ENCODE peak calls at places on chromosome 6, in five cellular contexts. D is CD8-positive, alpha-beta T cell; P is CD8-positive, alpha-beta memory T cell; Z is tibial artery; X is H9. H is an unnamed sample.

GRCh38 chr6:97963148-97963680 is 680.2 kb upstream of the MMS22L start:
- DNase-seq in D (no peak), P (no peak), X (no peak), Z (no peak), H (no peak)

GRCh38 chr6:126102358-126102757 is 116.0 kb downstream of the TRMT11 start:
- DNase-seq in X (no peak), D (no peak), P (no peak), Z (no peak), H (no peak)

GRCh38 chr6:20953019-20953418 is 418.8 kb downstream of the CDKAL1 start:
- DNase-seq in Z (no peak), D (no peak), X (no peak), P (no peak), H (no peak)

GRCh38 chr6:53986165-53986720 is 125.0 kb upstream of the MLIP start:
- DNase-seq in Z (peak; percentile 33), X (no peak), D (no peak), P (no peak), H (no peak)

GRCh38 chr6:142279350-142280180 is 22.2 kb upstream of the ADGRG6 start:
- DNase-seq in Z (no peak), D (no peak), X (no peak), P (no peak), H (no peak)

GRCh38 chr6:46735720-46736031 is 501 bp upstream of the PLA2G7 start:
- DNase-seq in D (no peak), X (no peak), Z (no peak), P (no peak), H (no peak)

GRCh38 chr6:74248966-74249365 is 553.0 kb downstream of the CD109 start:
- DNase-seq in X (no peak), P (no peak), Z (no peak), D (no peak), H (no peak)

GRCh38 chr6:136784910-136785746 is 7.1 kb downstream of the MAP3K5 start:
- DNase-seq in P (peak; percentile 15), Z (peak; percentile 70), X (no peak), D (no peak), H (no peak)

GRCh38 chr6:34161857-34162515 is 16.1 kb upstream of the GRM4 start:
- DNase-seq in D (no peak), Z (no peak), X (no peak), P (no peak), H (no peak)

GRCh38 chr6:99905209-99906106 is 88.6 kb downstream of the MCHR2 start:
- DNase-seq in Z (no peak), P (no peak), D (no peak), X (no peak), H (no peak)

GRCh38 chr6:15929685-15930084 is 199.2 kb upstream of the MYLIP start:
- DNase-seq in Z (no peak), X (no peak), P (no peak), D (no peak), H (no peak)

GRCh38 chr6:35181933-35182612 is 31.7 kb upstream of the SCUBE3 start:
- DNase-seq in P (no peak), D (no peak), Z (peak; percentile 79), X (peak; percentile 43), H (no peak)

GRCh38 chr6:45605971-45606370 is 228.2 kb upstream of the SUPT3H start:
- DNase-seq in D (no peak), P (no peak), X (no peak), Z (no peak), H (no peak)

GRCh38 chr6:15577550-15578171 is 85.2 kb downstream of the DTNBP1 start:
- DNase-seq in Z (no peak), P (no peak), X (no peak), D (no peak), H (no peak)

GRCh38 chr6:125267806-125268523 is 33.8 kb downstream of the HDDC2 start:
- DNase-seq in P (no peak), Z (no peak), X (no peak), D (no peak), H (no peak)

GRCh38 chr6:13617066-13617465 is 1.9 kb downstream of the NOL7 start:
- DNase-seq in X (no peak), D (no peak), P (no peak), Z (no peak), H (no peak)

GRCh38 chr6:56541736-56542366 is 100.8 kb downstream of the DST start:
- DNase-seq in Z (no peak), P (no peak), D (no peak), X (no peak), H (no peak)

GRCh38 chr6:89314692-89315091 is 407 bp downstream of the GABRR2 start:
- DNase-seq in D (no peak), Z (no peak), X (no peak), P (no peak), H (no peak)

GRCh38 chr6:85436408-85436807 is 13.5 kb upstream of the NT5E start:
- DNase-seq in Z (no peak), X (no peak), P (no peak), D (no peak), H (no peak)

GRCh38 chr6:151661928-151662327 is 145.6 kb upstream of the ESR1 start:
- DNase-seq in P (no peak), X (peak; percentile 75), Z (no peak), D (no peak), H (no peak)

GRCh38 chr6:108844632-108845031 is 3.6 kb upstream of the ARMC2 start:
- DNase-seq in D (no peak), X (no peak), P (no peak), Z (no peak), H (no peak)

DNA sequence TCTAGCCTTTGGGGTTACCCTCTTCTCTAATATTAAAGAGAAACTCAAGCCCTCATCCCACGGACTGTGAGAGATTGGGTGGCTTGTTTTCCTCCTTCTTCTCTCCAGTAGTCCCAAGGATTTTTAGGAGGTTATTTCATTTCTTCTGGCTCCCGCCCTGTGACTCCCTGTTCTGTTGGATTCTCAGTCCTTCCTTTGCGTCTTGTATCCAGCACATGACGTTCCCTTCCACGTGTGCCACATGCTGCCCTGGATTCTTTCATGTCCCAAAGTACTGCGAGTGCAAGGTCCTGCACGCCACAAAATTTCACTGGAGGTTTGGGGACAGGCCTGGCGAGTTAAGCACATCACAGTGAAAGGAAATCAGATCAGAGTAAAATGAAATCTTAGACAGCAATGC is 213.4 kb downstream of the PACRG start:
- DNase-seq in Z (no peak), P (no peak), X (no peak), D (no peak), H (no peak)
- H3K9me3 ChIP-seq in Z (peaks cover 9% of the 10 kb centered on the region), P (no peaks in the 10 kb centered on the region), X (no peaks in the 10 kb centered on the region), D (no peaks in the 10 kb centered on the region), H (peaks cover 7% of the 10 kb centered on the region)

GRCh38 chr6:82488403-82488802 is 124.8 kb downstream of the TPBG start:
- DNase-seq in Z (no peak), X (no peak), D (no peak), P (no peak), H (no peak)
- H3K9me3 ChIP-seq in Z (peaks cover 15% of the 10 kb centered on the region), X (peaks cover 27% of the 10 kb centered on the region), D (no peaks in the 10 kb centered on the region), P (no peaks in the 10 kb centered on the region), H (no peaks in the 10 kb centered on the region)

DNA sequence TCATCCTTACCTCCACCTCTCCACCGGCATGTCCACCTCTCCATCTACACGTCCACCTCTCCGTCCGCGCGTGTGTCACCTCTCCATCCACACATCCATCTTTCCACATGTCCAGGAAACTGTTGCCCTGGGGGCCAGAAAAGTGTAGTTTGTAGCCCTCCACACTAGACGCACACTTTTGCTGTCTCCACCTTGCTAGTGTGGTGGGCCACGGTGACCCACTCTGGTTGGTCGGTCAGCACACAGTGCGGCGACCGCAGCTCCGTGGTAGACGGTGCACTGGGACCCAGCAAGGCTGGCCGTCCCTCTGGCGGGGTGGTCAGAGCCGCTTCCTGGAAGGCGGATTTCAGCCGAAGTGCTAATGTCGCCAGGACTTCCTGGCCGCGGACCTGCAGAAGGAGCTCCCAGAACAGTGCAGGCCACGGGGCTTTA is 268.6 kb downstream of the DLL1 start:
- DNase-seq in Z (peak; percentile 14), D (no peak), P (no peak), X (no peak), H (no peak)
- H3K9me3 ChIP-seq in Z (no peaks in the 10 kb centered on the region), D (no peaks in the 10 kb centered on the region), P (no peaks in the 10 kb centered on the region), X (no peaks in the 10 kb centered on the region), H (no peaks in the 10 kb centered on the region)

GRCh38 chr6:79188885-79189505 is 45.5 kb downstream of the HMGN3 start:
- DNase-seq in P (no peak), D (no peak), Z (no peak), X (no peak), H (no peak)
- H3K9me3 ChIP-seq in P (no peaks in the 10 kb centered on the region), D (peaks cover 3% of the 10 kb centered on the region), Z (peaks cover 5% of the 10 kb centered on the region), X (peaks cover 18% of the 10 kb centered on the region), H (no peaks in the 10 kb centered on the region)

GRCh38 chr6:27439371-27439770 is 33.5 kb downstream of the ZNF184 start:
- DNase-seq in D (no peak), P (no peak), X (no peak), Z (no peak), H (no peak)

GRCh38 chr6:27442932-27443331 is 30.0 kb downstream of the ZNF184 start:
- DNase-seq in D (no peak), X (no peak), P (no peak), Z (no peak), H (no peak)

DNA sequence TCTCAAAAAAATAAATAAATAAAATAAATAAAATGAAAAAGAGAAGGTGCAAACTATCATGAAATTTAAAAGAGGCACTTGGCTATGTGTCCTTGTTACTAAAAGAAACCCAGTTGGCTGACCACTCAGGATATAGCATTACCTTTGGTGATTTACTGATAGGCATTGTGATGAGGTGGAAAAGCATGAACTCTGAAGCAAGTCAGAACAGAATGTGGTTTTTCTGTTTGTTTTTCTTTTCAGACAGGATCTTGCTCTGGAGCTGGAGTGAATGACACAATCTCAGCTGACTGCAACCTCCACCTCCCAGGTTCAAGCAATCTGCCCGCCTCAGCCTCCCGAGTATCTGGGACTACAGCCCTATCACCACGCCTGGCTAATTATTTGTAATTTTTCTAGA is 31.9 kb downstream of the ZNF184 start:
- DNase-seq in X (no peak), P (no peak), D (no peak), Z (no peak), H (no peak)
- H3K9me3 ChIP-seq in X (peaks cover 5% of the 10 kb centered on the region), P (peaks cover 6% of the 10 kb centered on the region), D (no peaks in the 10 kb centered on the region), Z (peaks cover 36% of the 10 kb centered on the region), H (peaks cover 2% of the 10 kb centered on the region)

DNA sequence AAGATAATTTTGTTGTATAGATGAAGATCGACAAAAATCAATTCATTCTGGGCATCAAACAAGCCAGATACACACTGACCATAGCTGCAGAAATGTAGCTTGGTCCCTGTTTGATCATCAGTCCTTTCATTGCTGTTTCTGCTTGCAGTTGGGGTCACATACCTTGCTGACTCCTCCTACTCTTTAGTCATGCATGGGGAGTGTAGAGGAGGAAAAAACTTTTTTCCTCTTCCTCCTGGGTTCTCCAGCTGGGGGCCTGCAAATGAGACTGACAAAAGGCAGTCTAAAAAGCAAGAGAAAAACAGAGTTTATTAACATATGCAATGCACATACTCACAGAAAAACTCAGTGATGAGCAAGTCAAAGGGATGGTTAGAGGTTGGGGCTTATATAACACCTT is 105.8 kb downstream of the QRSL1 start:
- DNase-seq in P (no peak), D (no peak), Z (no peak), X (no peak), H (no peak)
- H3K9me3 ChIP-seq in P (no peaks in the 10 kb centered on the region), D (no peaks in the 10 kb centered on the region), Z (no peaks in the 10 kb centered on the region), X (peaks cover 7% of the 10 kb centered on the region), H (no peaks in the 10 kb centered on the region)

GRCh38 chr6:167426074-167426473 is 101.2 kb downstream of the TTLL2 start:
- DNase-seq in P (no peak), Z (no peak), D (no peak), X (no peak), H (no peak)

GRCh38 chr6:167426620-167427019 is 101.7 kb downstream of the TTLL2 start:
- DNase-seq in X (no peak), D (no peak), P (no peak), Z (no peak), H (no peak)

GRCh38 chr6:167422934-167423333 is 98.0 kb downstream of the TTLL2 start:
- DNase-seq in Z (no peak), P (no peak), X (peak; percentile 20), D (no peak), H (no peak)

GRCh38 chr6:167424060-167424673 is 99.3 kb downstream of the TTLL2 start:
- DNase-seq in Z (no peak), X (peak; percentile 45), P (no peak), D (no peak), H (no peak)

GRCh38 chr6:167424700-167425099 is 99.8 kb downstream of the TTLL2 start:
- DNase-seq in P (no peak), D (no peak), Z (no peak), X (no peak), H (no peak)
- H3K9me3 ChIP-seq in P (no peaks in the 10 kb centered on the region), D (no peaks in the 10 kb centered on the region), Z (no peaks in the 10 kb centered on the region), X (no peaks in the 10 kb centered on the region), H (no peaks in the 10 kb centered on the region)